ENCODE peak calls at places on chromosomes 4 and X, in seven cellular contexts. J is retinal pigment epithelial cell, Y is body of pancreas, X is AG09309, P is ovary, I is dorsolateral prefrontal cortex, K is lower lobe of right lung. W is an unnamed sample.

GRCh38 chrX:8987672-8988250 is 46.2 kb downstream of the FAM9B start:
- DNase-seq in I (no peak), P (no peak), K (no peak), J (no peak), X (no peak), Y (no peak), W (no peak)

GRCh38 chr4:82047731-82048130 is 326.1 kb downstream of the HNRNPD start:
- DNase-seq in X (no peak), P (no peak), K (no peak), I (no peak), Y (no peak), J (no peak), W (no peak)

GRCh38 chr4:72679666-72680065 is 110.6 kb upstream of the ADAMTS3 start:
- DNase-seq in K (no peak), P (no peak), J (no peak), Y (no peak), X (no peak), I (no peak), W (no peak)

GRCh38 chr4:107423677-107424405 is 296.2 kb downstream of the PAPSS1 start:
- DNase-seq in K (no peak), I (no peak), J (no peak), P (no peak), X (no peak), Y (no peak), W (no peak)

GRCh38 chr4:1402021-1402515 is 4.2 kb downstream of the NKX1-1 start:
- DNase-seq in Y (no peak), K (no peak), I (no peak), P (no peak), X (no peak), J (no peak), W (no peak)

GRCh38 chr4:66564901-66565648 is 894.8 kb upstream of the EPHA5 start:
- DNase-seq in K (no peak), P (no peak), I (no peak), J (peak), Y (no peak), X (peak), W (no peak)

GRCh38 chrX:116873678-116874077 is 410.9 kb upstream of the CT83 start:
- DNase-seq in J (peak), Y (no peak), P (no peak), I (no peak), K (no peak), X (peak), W (no peak)

GRCh38 chr4:100314057-100314456 is 123.8 kb upstream of the DDIT4L start:
- DNase-seq in P (no peak), J (no peak), I (no peak), Y (no peak), K (no peak), X (no peak), W (no peak)

GRCh38 chr4:182925298-182925738 is 8.1 kb upstream of the DCTD start:
- DNase-seq in K (peak), J (no peak), Y (peak), I (peak), P (peak), X (no peak), W (no peak)

GRCh38 chrX:109448539-109448938 is 33.3 kb downstream of the GUCY2F start:
- DNase-seq in P (no peak), J (no peak), I (no peak), K (no peak), X (no peak), Y (no peak), W (no peak)

GRCh38 chr4:124426279-124426678 is 286.3 kb downstream of the ANKRD50 start:
- DNase-seq in J (no peak), Y (no peak), I (no peak), P (no peak), K (no peak), X (no peak), W (no peak)

GRCh38 chr4:27088491-27088890 is 227.8 kb downstream of the STIM2 start:
- DNase-seq in P (no peak), K (no peak), Y (no peak), X (no peak), J (no peak), I (no peak), W (no peak)

GRCh38 chr4:157048248-157048647 is 27.7 kb upstream of the GLRB start:
- DNase-seq in Y (no peak), P (no peak), X (peak), K (no peak), I (peak), J (peak), W (no peak)

GRCh38 chr4:69858683-69859082 is 1.3 kb downstream of the SULT1E1 start:
- DNase-seq in Y (no peak), P (no peak), I (no peak), J (peak), K (no peak), X (no peak), W (no peak)

GRCh38 chrX:38578152-38578551 is 16.8 kb downstream of the TSPAN7 start:
- DNase-seq in P (no peak), I (no peak), X (no peak), K (no peak), J (no peak), Y (no peak), W (no peak)

GRCh38 chr4:32032136-32032672 is 1312.0 kb downstream of the PCDH7 start:
- DNase-seq in P (no peak), K (no peak), X (no peak), I (no peak), J (no peak), Y (no peak), W (no peak)

GRCh38 chrX:151870603-151871002 is 42.1 kb upstream of the MAGEA4 start:
- DNase-seq in Y (no peak), I (no peak), J (peak), X (peak), K (no peak), P (no peak), W (no peak)

GRCh38 chr4:146960634-146961033 is 15.0 kb upstream of the TTC29 start:
- DNase-seq in X (no peak), Y (no peak), J (no peak), P (no peak), K (no peak), I (no peak), W (no peak)

GRCh38 chr4:81503586-81503985 is 31.9 kb upstream of the RASGEF1B start:
- DNase-seq in X (no peak), P (no peak), K (no peak), Y (no peak), J (no peak), I (no peak), W (no peak)

GRCh38 chr4:27003602-27004238 is 143.1 kb downstream of the STIM2 start:
- DNase-seq in P (no peak), K (no peak), Y (no peak), X (peak), J (no peak), I (no peak), W (no peak)

GRCh38 chr4:151921371-151921770 is 160.6 kb upstream of the GATB start:
- DNase-seq in J (peak), X (no peak), P (no peak), K (no peak), Y (no peak), I (no peak), W (no peak)

GRCh38 chr4:76197971-76198410 is 15.6 kb downstream of the SCARB2 start:
- DNase-seq in X (no peak), Y (peak), J (peak), P (peak), I (peak), K (peak), W (peak)

GRCh38 chrX:16212436-16212835 is 45.2 kb downstream of the MAGEB17 start:
- DNase-seq in P (no peak), J (no peak), X (no peak), I (no peak), K (no peak), Y (peak), W (no peak)

GRCh38 chrX:37686348-37686736 is 751 bp downstream of the XK start:
- DNase-seq in J (no peak), X (no peak), P (no peak), K (no peak), I (no peak), Y (no peak), W (no peak)

GRCh38 chr4:53614616-53615015 is 23.3 kb upstream of the LNX1 start:
- DNase-seq in J (no peak), P (no peak), I (no peak), Y (no peak), K (no peak), X (no peak), W (no peak)

GRCh38 chr4:6893449-6894085 is 16.1 kb upstream of the TBC1D14 start:
- DNase-seq in Y (no peak), J (no peak), X (peak), K (no peak), I (peak), P (no peak), W (no peak)

GRCh38 chr4:555566-556275 is 20.4 kb downstream of the TMEM271 start:
- DNase-seq in J (no peak), P (no peak), K (no peak), X (no peak), I (peak), Y (no peak), W (no peak)

GRCh38 chrX:104411800-104412199 is 154.2 kb upstream of the IL1RAPL2 start:
- DNase-seq in I (no peak), P (no peak), Y (no peak), X (no peak), J (no peak), K (peak), W (no peak)

GRCh38 chr4:127463883-127464282 is 168.9 kb upstream of the INTU start:
- DNase-seq in Y (no peak), X (no peak), I (no peak), P (no peak), K (no peak), J (no peak), W (no peak)

GRCh38 chrX:17411189-17411588 is 36.2 kb downstream of the NHS start:
- DNase-seq in J (no peak), Y (no peak), P (no peak), I (no peak), K (no peak), X (no peak), W (no peak)

GRCh38 chr4:163484906-163485305 is 9.6 kb upstream of the TMA16 start:
- DNase-seq in I (peak), P (peak), J (no peak), K (no peak), Y (peak), X (no peak), W (no peak)

GRCh38 chrX:650801-651200 is 20.2 kb downstream of the SHOX start:
- DNase-seq in K (no peak), P (no peak), I (no peak), J (no peak), Y (no peak), X (no peak), W (no peak)

GRCh38 chrX:128020701-128021100 is 31.5 kb downstream of the ACTRT1 start:
- DNase-seq in I (no peak), P (no peak), X (no peak), Y (no peak), K (no peak), J (peak), W (peak)

GRCh38 chrX:68995780-68996551 is 167.1 kb downstream of the EFNB1 start:
- DNase-seq in Y (no peak), P (peak), I (no peak), K (no peak), J (no peak), X (no peak), W (no peak)

GRCh38 chr4:1356181-1356998 is 9.4 kb downstream of the UVSSA start:
- DNase-seq in X (no peak), Y (peak), I (peak), J (no peak), K (peak), P (peak), W (no peak)

GRCh38 chr4:68463796-68464195 is 16.5 kb downstream of the TMPRSS11E start:
- DNase-seq in P (no peak), K (no peak), I (no peak), J (peak), X (no peak), Y (no peak), W (peak)

GRCh38 chr4:180913750-180914149 is 1329.5 kb upstream of the TENM3 start:
- DNase-seq in J (peak), P (no peak), I (no peak), X (peak), Y (no peak), K (no peak), W (no peak)

GRCh38 chr4:180909279-180909678 is 1333.9 kb upstream of the TENM3 start:
- DNase-seq in Y (no peak), P (no peak), X (no peak), I (no peak), J (no peak), K (no peak), W (no peak)
- TF ChIP-seq CTCF in Y (no peak), P (no peak), X (peak), I (no peak), J (peak), K (no peak), W (no peak)

GRCh38 chrX:48835524-48836329 is at the start of gene PCSK1N:
- DNase-seq in J (peak), I (no peak), Y (no peak), K (no peak), P (no peak), X (no peak), W (no peak)
- H3K4me3 ChIP-seq in J (peak), I (peak), Y (no peak), K (peak), P (peak), X (no peak), W (peak)

GRCh38 chrX:40283981-40284380 is 186.2 kb upstream of the BCOR start:
- DNase-seq in Y (no peak), K (no peak), P (no peak), X (no peak), J (no peak), I (no peak), W (no peak)

GRCh38 chrX:40285876-40286275 is 188.1 kb upstream of the BCOR start:
- DNase-seq in Y (no peak), K (no peak), J (no peak), X (no peak), P (no peak), I (no peak), W (no peak)

GRCh38 chrX:40282348-40282747 is 184.6 kb upstream of the BCOR start:
- DNase-seq in J (no peak), X (no peak), K (no peak), I (no peak), P (no peak), Y (no peak), W (no peak)

GRCh38 chrX:40282901-40283674 is 185.3 kb upstream of the BCOR start:
- DNase-seq in Y (no peak), J (no peak), P (no peak), X (no peak), K (no peak), I (no peak), W (no peak)

GRCh38 chrX:40284852-40285251 is 187.1 kb upstream of the BCOR start:
- DNase-seq in J (no peak), X (no peak), P (no peak), I (no peak), Y (no peak), K (no peak), W (no peak)
- TF ChIP-seq CTCF in J (no peak), X (no peak), P (no peak), I (no peak), Y (no peak), K (no peak), W (no peak)

GRCh38 chr4:177902386-177902785 is 460.1 kb upstream of the AGA start:
- DNase-seq in X (no peak), K (no peak), P (no peak), Y (no peak), J (no peak), I (no peak), W (no peak)

DNA sequence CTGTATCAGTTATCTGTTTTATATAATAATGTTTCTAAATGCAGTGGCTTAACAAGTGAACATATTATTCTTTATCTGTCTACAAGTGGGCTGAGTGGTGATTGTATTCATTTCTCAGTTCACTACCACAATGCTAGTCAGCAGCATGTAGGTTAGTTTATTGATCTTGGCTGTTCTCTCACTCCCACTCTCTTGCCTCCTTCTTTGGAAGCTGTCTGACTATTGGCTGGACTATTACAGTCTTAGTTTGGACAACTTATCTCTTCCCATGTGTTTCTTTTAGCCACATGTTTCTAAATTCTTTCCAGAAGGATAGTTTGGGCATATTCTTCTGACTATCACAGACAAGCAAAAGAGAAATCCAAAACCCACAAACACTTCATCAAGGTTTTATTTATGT is 459.5 kb upstream of the AGA start:
- DNase-seq in Y (no peak), K (no peak), X (no peak), J (no peak), P (no peak), I (no peak), W (no peak)
- H3K4me3 ChIP-seq in Y (no peak), K (no peak), X (no peak), J (no peak), P (no peak), I (no peak), W (no peak)

W was measured in LNCaP clone FGC.